ENCODE peak calls at places on chromosomes 2 and 18, in eight cellular contexts. V, B, W, E, A, G, H and M are unnamed samples. For H3K27me3, the result is how much of the 10 kb centered on the place peaks cover.

GRCh38 chr2:2639251-2640139 is 308.4 kb upstream of the MYT1L start:
- DNase-seq in W (no peak), V (no peak), G (no peak), A (no peak), B (no peak), E (no peak), H (peak), M (no peak)

GRCh38 chr2:183068561-183068960 is 10.0 kb upstream of the DUSP19 start:
- DNase-seq in W (no peak), V (no peak), E (no peak), B (no peak), G (no peak), A (no peak), H (no peak), M (no peak)

GRCh38 chr2:118604831-118605230 is 242.6 kb downstream of the EN1 start:
- DNase-seq in W (no peak), H (no peak), E (no peak), B (no peak), V (no peak), A (no peak), G (no peak), M (no peak)

GRCh38 chr18:1412660-1413659 is 508.3 kb downstream of the ADCYAP1 start:
- DNase-seq in A (no peak), W (no peak), V (no peak), E (no peak), H (no peak), B (no peak), G (no peak), M (no peak)

GRCh38 chr2:65626831-65627230 is 194.4 kb upstream of the SPRED2 start:
- DNase-seq in B (no peak), H (no peak), W (no peak), A (no peak), E (no peak), V (no peak), G (no peak), M (no peak)

GRCh38 chr2:152694161-152694661 is 23.1 kb downstream of the PRPF40A start:
- DNase-seq in H (no peak), E (peak), A (no peak), B (no peak), G (no peak), W (peak), V (no peak), M (no peak)

GRCh38 chr2:151886235-151886634 is 58.0 kb upstream of the ARL5A start:
- DNase-seq in B (no peak), A (no peak), H (no peak), V (no peak), G (no peak), W (no peak), E (no peak), M (no peak)

GRCh38 chr2:43178602-43179542 is 47.5 kb downstream of the ZFP36L2 start:
- DNase-seq in E (no peak), H (peak), G (peak), W (peak), B (peak), V (peak), A (peak), M (peak)

GRCh38 chr2:201643216-201643651 is at the start of gene TMEM237:
- DNase-seq in E (peak), G (no peak), H (no peak), V (peak), A (peak), W (peak), B (peak), M (peak)

GRCh38 chr2:11938196-11938595 is 191.8 kb downstream of the LPIN1 start:
- DNase-seq in B (no peak), E (no peak), G (peak), H (peak), A (peak), W (peak), V (peak), M (peak)

GRCh38 chr2:200308421-200309295 is 2.2 kb downstream of the SPATS2L start:
- DNase-seq in G (no peak), W (peak), V (no peak), B (no peak), A (no peak), E (no peak), H (no peak), M (no peak)

GRCh38 chr2:227177592-227178336 is 13.3 kb downstream of the COL4A3 start:
- DNase-seq in A (no peak), G (peak), V (no peak), H (no peak), B (no peak), W (no peak), E (no peak), M (no peak)

GRCh38 chr2:127592761-127593227 is 53.2 kb upstream of the GPR17 start:
- DNase-seq in W (no peak), E (no peak), V (no peak), B (peak), A (no peak), H (no peak), G (no peak), M (no peak)

GRCh38 chr2:6866239-6866745 is 585 bp upstream of the CMPK2 start:
- DNase-seq in B (peak), A (peak), E (peak), H (peak), W (peak), G (no peak), V (no peak), M (no peak)

GRCh38 chr2:188835821-188836220 is 138.4 kb upstream of the COL3A1 start:
- DNase-seq in A (no peak), W (no peak), E (no peak), G (no peak), H (no peak), B (no peak), V (no peak), M (no peak)

GRCh38 chr2:239307221-239307569 is 93.6 kb downstream of the HDAC4 start:
- DNase-seq in W (no peak), E (no peak), A (no peak), V (no peak), B (peak), H (no peak), G (no peak), M (no peak)

GRCh38 chr2:218959141-218959731 is at the start of gene CDK5R2:
- DNase-seq in A (peak), G (no peak), W (peak), B (peak), H (peak), V (peak), E (peak), M (peak)
- H3K27me3 ChIP-seq in A (under half), G (half or more), W (half or more), B (half or more), H (half or more), V (half or more), E (under half), M (under half)

DNA sequence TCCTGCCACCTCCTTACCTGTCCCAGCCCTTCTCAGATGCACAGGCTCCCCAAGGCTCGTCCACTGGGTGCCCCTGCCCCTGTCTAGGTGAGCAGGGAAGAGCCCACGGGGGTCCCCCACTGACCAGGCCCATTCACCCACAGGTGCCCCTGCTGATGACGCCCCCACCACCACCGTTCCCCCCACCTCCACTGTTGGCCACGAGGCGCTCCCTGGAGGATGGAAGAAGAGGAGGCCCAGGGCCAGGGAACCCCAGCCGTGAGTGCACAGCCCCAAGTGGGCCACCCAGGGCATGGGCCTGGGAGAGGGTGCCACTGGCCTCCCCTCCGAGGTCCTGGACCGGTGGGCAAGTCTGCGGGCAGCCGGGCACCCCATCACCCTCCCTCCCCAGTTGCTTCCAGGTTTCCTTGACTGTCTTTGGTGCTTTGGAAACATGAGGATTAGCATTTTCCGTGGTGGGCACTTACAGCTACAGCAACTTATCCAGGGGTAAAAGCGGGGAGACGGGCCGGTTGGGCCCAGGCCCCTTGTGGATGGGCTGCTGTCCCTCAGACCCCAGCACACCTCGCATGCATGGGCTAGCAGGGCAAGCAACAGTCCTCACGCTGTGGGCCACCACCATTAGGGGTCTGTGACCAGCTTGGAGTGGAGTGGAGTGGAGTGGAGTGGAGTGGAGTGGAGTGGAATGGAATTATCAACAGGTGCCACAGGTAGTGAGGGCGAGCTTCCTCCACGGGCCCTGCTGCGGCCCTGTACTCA is 13.2 kb upstream of the KLHL30 start:
- DNase-seq in H (no peak), E (no peak), W (no peak), B (peak), G (no peak), A (no peak), V (peak), M (peak)
- H3K4me3 ChIP-seq in H (no peak), E (no peak), W (no peak), B (no peak), G (no peak), A (no peak), V (no peak), M (no peak)

DNA sequence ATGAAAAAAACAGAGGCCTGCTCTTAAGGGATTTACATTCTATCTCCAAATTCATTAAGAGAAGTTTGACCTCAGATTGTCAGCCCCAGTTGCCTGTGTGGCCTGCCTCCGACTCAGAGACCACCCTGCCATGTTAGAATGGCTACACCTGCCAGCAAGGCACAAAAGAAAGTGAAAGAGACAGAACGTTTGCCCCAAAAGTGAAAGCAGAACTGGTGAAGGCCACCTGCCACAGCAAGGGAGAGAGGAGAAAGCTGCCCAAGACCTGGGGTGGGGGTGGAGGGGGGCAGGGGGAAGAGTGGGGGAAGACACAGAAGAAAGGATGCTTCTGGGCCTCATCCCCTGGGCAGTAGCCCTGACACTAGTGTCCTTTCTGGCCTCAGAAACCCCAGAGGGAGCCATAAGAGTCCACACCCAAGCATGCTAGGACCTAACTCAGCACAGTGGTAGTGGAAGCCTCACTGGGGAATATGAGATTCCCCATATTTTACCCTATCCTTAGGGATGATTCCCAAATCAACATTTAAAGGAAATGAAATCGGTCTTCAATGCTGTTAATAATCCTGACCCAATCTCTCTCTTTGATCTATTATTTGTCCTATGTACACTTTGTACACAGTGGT is 389.7 kb downstream of the TXNL1 start:
- DNase-seq in H (no peak), E (no peak), A (no peak), G (no peak), B (no peak), V (no peak), W (no peak), M (no peak)
- H3K27ac ChIP-seq in H (no peak), E (no peak), A (no peak), G (no peak), B (no peak), V (no peak), W (no peak), M (no peak)

GRCh38 chr2:26978061-26978596 is 7.7 kb downstream of the MAPRE3 start:
- DNase-seq in B (no peak), V (no peak), E (no peak), W (no peak), A (no peak), H (no peak), G (no peak), M (peak)

GRCh38 chr2:26974352-26974751 is 3.9 kb downstream of the MAPRE3 start:
- DNase-seq in G (no peak), B (no peak), H (no peak), W (no peak), V (no peak), A (no peak), E (no peak), M (no peak)

GRCh38 chr2:26977012-26977411 is 6.6 kb downstream of the MAPRE3 start:
- DNase-seq in W (no peak), A (no peak), E (no peak), H (no peak), B (no peak), G (no peak), V (no peak), M (no peak)

GRCh38 chr2:26976242-26976641 is 5.8 kb downstream of the MAPRE3 start:
- DNase-seq in V (no peak), W (peak), G (no peak), E (no peak), B (no peak), A (no peak), H (no peak), M (no peak)

DNA sequence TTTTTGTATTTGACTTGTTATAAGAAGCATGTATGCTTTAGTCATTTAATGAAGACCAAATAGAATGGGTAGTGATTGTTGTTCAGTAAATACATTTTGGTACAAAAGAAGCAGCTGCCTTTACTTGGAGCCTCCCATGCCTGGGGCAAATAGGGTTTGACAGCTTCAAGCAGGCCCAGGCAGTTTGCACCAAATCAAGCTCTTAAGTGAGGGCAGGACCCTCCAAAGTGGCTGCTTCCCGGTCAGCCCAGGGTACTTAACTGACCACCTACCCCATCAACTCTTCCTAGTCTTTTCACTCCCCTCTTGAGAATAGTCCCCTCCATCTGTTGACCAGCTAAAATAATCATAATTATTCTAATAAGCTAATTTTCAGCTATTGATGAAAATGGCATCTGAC is 5.2 kb downstream of the MAPRE3 start:
- DNase-seq in A (no peak), V (no peak), W (no peak), G (no peak), E (no peak), B (no peak), H (no peak), M (no peak)
- H3K27me3 ChIP-seq in A (under half), V (under half), W (under half), G (under half), E (under half), B (under half), H (under half), M (under half)

GRCh38 chr2:230956827-230957755 is 32.0 kb upstream of the GPR55 start:
- DNase-seq in E (peak), A (peak), W (peak), V (peak), H (no peak), B (no peak), G (no peak), M (peak)

GRCh38 chr2:230960026-230960425 is 35.0 kb upstream of the GPR55 start:
- DNase-seq in V (no peak), A (peak), E (no peak), W (no peak), B (no peak), G (no peak), H (no peak), M (no peak)

GRCh38 chr2:230961091-230961491 is 34.8 kb upstream of the SPATA3 start:
- DNase-seq in A (no peak), B (no peak), G (no peak), W (no peak), H (no peak), E (no peak), V (no peak), M (no peak)

GRCh38 chr2:230957756-230958391 is 32.8 kb upstream of the GPR55 start:
- DNase-seq in B (no peak), E (no peak), G (no peak), V (no peak), H (no peak), W (no peak), A (no peak), M (no peak)

DNA sequence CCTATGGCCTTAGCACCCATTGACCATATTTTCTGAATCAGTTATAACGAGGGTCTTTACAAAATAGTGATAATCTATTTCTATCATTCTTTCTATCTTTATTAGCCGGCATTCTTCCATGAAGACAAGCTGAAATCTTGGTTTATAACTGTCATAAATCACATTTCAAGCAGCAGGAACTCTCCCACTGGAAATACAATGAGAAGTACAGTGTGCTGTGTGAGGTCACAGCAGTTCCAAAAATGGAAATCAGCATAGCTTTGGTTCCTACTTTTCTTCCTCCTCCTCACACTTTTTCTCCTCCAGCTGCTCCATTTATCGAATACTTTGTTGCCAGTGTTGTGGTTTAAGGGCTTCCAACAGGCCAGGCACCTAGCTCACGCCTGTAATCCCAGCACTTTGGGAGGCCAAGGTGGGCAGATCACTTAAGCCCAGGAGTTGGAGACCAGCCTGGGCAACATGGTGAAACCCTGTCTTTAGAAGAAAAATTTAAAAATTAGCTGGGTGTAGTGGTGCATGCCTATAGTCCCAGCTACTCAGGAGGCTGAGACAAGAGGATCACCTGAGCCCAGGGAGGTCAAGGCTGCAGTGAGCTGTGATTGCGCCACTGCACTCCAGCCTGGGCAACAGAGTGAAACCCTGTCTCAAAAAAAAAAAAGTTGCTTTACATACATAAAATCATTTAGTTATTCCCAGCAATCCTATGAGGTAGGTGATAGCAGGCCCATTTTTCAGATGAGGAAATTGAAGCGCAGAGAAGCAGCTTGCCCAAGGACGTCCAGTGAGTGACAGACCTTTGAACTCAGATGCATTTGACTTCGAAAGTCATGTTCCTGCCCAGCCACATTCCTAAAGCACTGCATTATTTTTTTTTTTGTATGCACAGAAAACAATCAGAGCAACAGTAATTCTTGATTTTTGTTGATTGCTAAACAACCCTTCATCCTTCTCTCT is 34.0 kb upstream of the GPR55 start:
- DNase-seq in H (no peak), G (no peak), A (no peak), E (no peak), W (no peak), V (no peak), B (no peak), M (no peak)
- H3K4me3 ChIP-seq in H (no peak), G (no peak), A (no peak), E (no peak), W (no peak), V (no peak), B (no peak), M (no peak)

GRCh38 chr2:10079192-10079930 is 850 bp downstream of the CYS1 start:
- DNase-seq in A (peak), E (no peak), V (no peak), B (no peak), W (peak), H (peak), G (no peak), M (peak)
- H3K27ac ChIP-seq in A (peak), E (no peak), V (peak), B (no peak), W (no peak), H (peak), G (peak), M (peak)

DNA sequence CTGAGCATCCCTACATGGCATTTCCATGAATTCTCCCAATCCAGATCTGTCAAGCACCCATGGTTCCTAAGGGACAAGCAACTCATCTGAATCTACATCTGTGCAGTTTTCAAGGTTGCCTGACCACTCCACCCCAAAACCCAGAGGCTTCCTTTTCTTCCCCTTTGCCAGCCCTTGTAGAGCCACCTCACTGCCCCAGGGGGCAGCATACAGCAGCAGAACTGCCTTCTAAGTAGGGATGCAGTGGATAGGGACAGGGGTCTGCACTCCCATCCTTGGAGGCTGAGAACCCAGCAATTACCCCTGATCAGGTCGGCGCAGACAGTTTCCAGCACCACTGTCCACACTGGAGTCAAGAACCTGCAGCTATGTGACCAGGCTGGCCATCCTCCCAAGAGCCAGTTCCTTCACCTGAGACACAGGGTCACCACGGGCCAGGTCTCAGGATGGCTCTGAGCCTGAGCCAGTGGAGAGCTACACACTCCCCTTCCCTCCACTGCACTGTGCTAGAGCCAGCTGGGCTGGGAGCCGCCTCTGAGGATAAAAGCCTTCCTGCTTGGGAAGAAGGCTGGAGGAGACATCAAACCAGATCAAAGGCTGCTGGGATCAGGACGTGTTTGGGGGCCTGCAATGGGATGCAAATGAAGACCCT is 283.1 kb downstream of the CELF4 start:
- DNase-seq in A (no peak), G (no peak), E (no peak), H (no peak), W (no peak), B (no peak), V (no peak), M (no peak)
- H3K27me3 ChIP-seq in A (under half), G (under half), E (under half), H (under half), W (under half), B (under half), V (under half), M (under half)

GRCh38 chr18:3452750-3453539 is 3.0 kb downstream of the TGIF1 start:
- DNase-seq in A (no peak), W (peak), V (no peak), G (no peak), E (no peak), B (no peak), H (no peak), M (peak)

GRCh38 chr18:3455938-3456685 is 6.1 kb downstream of the TGIF1 start:
- DNase-seq in V (no peak), H (no peak), B (no peak), A (no peak), W (peak), G (peak), E (no peak), M (no peak)

GRCh38 chr18:3455090-3455640 is 5.2 kb downstream of the TGIF1 start:
- DNase-seq in W (no peak), A (no peak), E (no peak), B (no peak), V (no peak), G (no peak), H (no peak), M (no peak)

GRCh38 chr18:3453540-3454364 is 3.8 kb downstream of the TGIF1 start:
- DNase-seq in E (no peak), A (peak), B (peak), V (no peak), H (peak), G (no peak), W (peak), M (peak)

GRCh38 chr18:3454365-3455089 is 4.6 kb downstream of the TGIF1 start:
- DNase-seq in W (peak), B (no peak), G (peak), V (no peak), E (peak), H (no peak), A (peak), M (no peak)
- H3K4me3 ChIP-seq in W (peak), B (peak), G (peak), V (peak), E (peak), H (peak), A (peak), M (peak)